ENCODE peak calls at places on chromosomes 6 and 20, in seven cellular contexts. B is IMR-90, V is thyroid gland, S is right atrium auricular region, N is epithelial cell of esophagus, P is AG04450, J is AG10803. C is an unnamed sample.

GRCh38 chr6:29559524-29560287 is at the start of gene UBD:
- DNase-seq in B (no peak), S (no peak), V (no peak), N (no peak), J (no peak), P (no peak), C (no peak)

GRCh38 chr6:133169901-133170300 is 71.3 kb upstream of the EYA4 start:
- DNase-seq in N (no peak), S (no peak), B (no peak), V (no peak), P (no peak), J (no peak), C (no peak)

GRCh38 chr6:44002071-44002590 is 125.1 kb downstream of the MRPL14 start:
- DNase-seq in N (no peak), B (no peak), V (peak; percentile 67), J (no peak), S (no peak), P (no peak), C (peak; percentile 86)

GRCh38 chr20:34986311-34987287 is 30.9 kb downstream of the MYH7B start:
- DNase-seq in N (no peak), B (no peak), V (no peak), J (no peak), S (no peak), P (no peak), C (no peak)

GRCh38 chr6:170028629-170029345 is 262.1 kb downstream of the DLL1 start:
- DNase-seq in V (no peak), S (peak; percentile 48), J (no peak), N (no peak), B (no peak), P (no peak), C (no peak)

GRCh38 chr20:10940941-10941340 is 267.1 kb upstream of the JAG1 start:
- DNase-seq in S (no peak), B (no peak), J (no peak), P (no peak), N (no peak), V (no peak), C (no peak)

GRCh38 chr6:99353126-99353525 is 3.7 kb upstream of the FAXC start:
- DNase-seq in B (peak; percentile 7), V (no peak), J (no peak), P (peak; percentile 1), S (no peak), N (no peak), C (no peak)

GRCh38 chr6:40532349-40533028 is 54.7 kb downstream of the LRFN2 start:
- DNase-seq in B (no peak), J (no peak), N (no peak), V (no peak), P (no peak), S (no peak), C (no peak)

GRCh38 chr6:84897874-84898635 is 133.7 kb upstream of the TBX18 start:
- DNase-seq in B (peak; percentile 2), N (peak; percentile 78), S (no peak), P (no peak), J (peak; percentile 35), V (no peak), C (no peak)

GRCh38 chr6:89034586-89035251 is 45.8 kb upstream of the PNRC1 start:
- DNase-seq in J (peak; percentile 90), S (peak; percentile 71), P (no peak), V (no peak), N (peak; percentile 94), B (peak; percentile 49), C (no peak)

GRCh38 chr20:31573555-31574295 is 31.4 kb upstream of the ID1 start:
- DNase-seq in V (peak; percentile 50), P (no peak), N (no peak), B (no peak), S (no peak), J (no peak), C (no peak)

GRCh38 chr6:19841181-19841580 is 4.0 kb downstream of the ID4 start:
- DNase-seq in P (no peak), B (no peak), N (no peak), J (no peak), S (no peak), V (peak; percentile 24), C (no peak)

GRCh38 chr6:168248148-168248620 is 71.4 kb downstream of the DACT2 start:
- DNase-seq in N (no peak), B (no peak), S (no peak), P (no peak), V (no peak), J (no peak), C (no peak)

GRCh38 chr20:33985830-33986229 is 7.9 kb upstream of the RALY start:
- DNase-seq in V (no peak), J (no peak), B (no peak), P (no peak), S (no peak), N (no peak), C (no peak)

GRCh38 chr6:3294921-3295871 is 36.4 kb downstream of the PSMG4 start:
- DNase-seq in J (no peak), N (no peak), P (no peak), V (peak; percentile 51), B (no peak), S (no peak), C (no peak)

GRCh38 chr20:22626501-22626900 is 42.1 kb upstream of the FOXA2 start:
- DNase-seq in S (no peak), B (no peak), J (no peak), N (no peak), P (no peak), V (no peak), C (no peak)

GRCh38 chr6:44487611-44488010 is 100.1 kb downstream of the CDC5L start:
- DNase-seq in S (no peak), P (no peak), J (peak; percentile 33), V (no peak), N (no peak), B (peak; percentile 34), C (no peak)

GRCh38 chr6:2857580-2858337 is 16.1 kb upstream of the SERPINB1 start:
- DNase-seq in B (peak; percentile 64), S (no peak), V (peak; percentile 41), N (no peak), J (peak; percentile 37), P (no peak), C (peak; percentile 84)

GRCh38 chr6:121881974-121882667 is 446.7 kb downstream of the GJA1 start:
- DNase-seq in V (no peak), S (no peak), N (no peak), P (peak; percentile 50), B (peak; percentile 92), J (peak; percentile 96), C (no peak)

GRCh38 chr20:8795404-8795803 is 273.5 kb upstream of the PLCB4 start:
- DNase-seq in N (no peak), B (no peak), V (no peak), J (no peak), S (no peak), P (no peak), C (no peak)

GRCh38 chr20:62358171-62358719 is 8.9 kb downstream of the LAMA5 start:
- DNase-seq in P (no peak), B (no peak), J (no peak), V (peak; percentile 53), N (no peak), S (no peak), C (no peak)

GRCh38 chr20:62355527-62356142 is 11.5 kb downstream of the LAMA5 start:
- DNase-seq in S (no peak), N (peak; percentile 61), B (no peak), V (peak; percentile 53), J (no peak), P (no peak), C (no peak)

GRCh38 chr20:62357681-62358080 is 9.4 kb downstream of the LAMA5 start:
- DNase-seq in J (no peak), B (no peak), N (no peak), P (no peak), V (no peak), S (no peak), C (no peak)

GRCh38 chr20:62356143-62356947 is 10.8 kb downstream of the LAMA5 start:
- DNase-seq in J (no peak), B (no peak), S (no peak), V (no peak), N (no peak), P (no peak), C (no peak)

DNA sequence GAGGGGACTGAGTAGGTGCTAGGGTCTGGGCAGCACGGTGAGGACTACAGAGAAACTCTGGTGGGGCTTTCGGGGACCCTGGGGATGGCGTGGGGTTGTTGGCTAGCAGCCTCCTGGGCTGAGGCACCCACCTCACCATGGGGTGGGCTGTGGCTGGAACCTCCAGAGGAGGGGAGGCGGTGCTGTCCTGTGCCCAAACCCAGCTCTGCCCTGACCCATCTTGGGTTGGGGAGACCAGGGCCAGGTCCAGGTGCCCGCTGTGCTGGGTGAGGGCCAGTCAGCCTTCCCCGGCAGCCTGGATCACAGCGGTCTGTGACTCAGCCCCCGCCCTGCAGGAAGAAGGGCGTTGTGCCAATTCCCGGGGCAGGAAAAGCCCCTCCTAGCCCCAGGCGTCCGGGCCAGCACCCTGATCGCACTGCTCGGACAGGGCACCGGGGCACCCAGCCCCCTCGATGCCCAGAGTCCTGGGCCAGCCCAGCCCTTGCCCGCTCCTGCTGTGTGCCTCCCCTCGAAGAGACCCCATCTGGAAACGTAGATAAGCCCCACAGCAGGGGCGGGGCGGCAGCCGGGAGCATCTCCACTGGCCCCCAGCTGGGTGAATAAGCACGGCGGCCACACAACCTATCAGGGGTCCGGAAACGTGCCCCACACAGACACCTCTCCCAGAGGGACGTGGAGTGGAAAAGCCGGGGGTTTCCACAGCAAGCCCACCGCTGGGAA is 10.0 kb downstream of the LAMA5 start:
- DNase-seq in N (peak; percentile 57), P (no peak), V (peak; percentile 69), J (no peak), B (peak; percentile 66), S (no peak), C (no peak)
- H3K4me3 ChIP-seq in N (no peak overlapping the region), P (no peak overlapping the region), V (no peak overlapping the region), J (no peak overlapping the region), B (no peak overlapping the region), S (no peak overlapping the region), C (no peak overlapping the region)

DNA sequence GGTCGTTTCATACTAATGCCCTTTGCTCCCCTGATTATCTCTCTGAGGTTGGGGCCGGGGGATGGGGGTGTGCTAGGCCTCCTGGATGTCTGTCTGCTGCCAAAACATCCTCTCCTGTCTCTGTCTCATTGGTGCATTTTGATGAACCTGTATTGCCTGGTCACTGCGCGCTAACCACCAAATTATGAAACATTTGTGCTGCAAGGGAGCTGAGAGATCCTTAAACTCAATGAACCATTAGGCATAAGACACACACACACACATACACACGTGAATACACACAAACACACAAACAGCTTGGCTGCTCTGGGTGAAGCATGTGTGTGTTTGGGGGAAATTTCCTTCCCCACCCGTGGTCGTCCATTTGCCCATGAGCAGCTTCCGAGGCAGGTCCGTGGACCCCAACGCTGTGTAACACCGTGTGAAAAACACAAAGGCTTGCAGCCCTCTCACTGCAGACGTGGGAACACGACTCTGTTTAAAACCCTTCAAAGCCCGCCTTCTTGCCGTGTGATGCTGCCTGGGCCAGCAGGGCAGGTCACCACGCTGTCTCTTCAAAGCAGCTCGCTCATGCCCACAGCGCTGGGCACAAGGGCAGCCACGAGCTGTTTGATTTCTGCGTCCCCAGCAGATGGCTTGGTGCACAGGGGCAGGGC is 96.6 kb downstream of the CDH26 start:
- DNase-seq in N (no peak), V (no peak), B (no peak), J (no peak), P (no peak), S (peak; percentile 54), C (no peak)
- TF ChIP-seq CTCF in N (no peak), V (no peak), B (no peak), J (no peak), P (no peak), S (no peak), C (no peak)

GRCh38 chr6:106975699-106976032 is 1.1 kb upstream of the CD24 start:
- DNase-seq in S (no peak), B (no peak), J (no peak), V (no peak), P (no peak), N (peak; percentile 53), C (no peak)
- H3K4me3 ChIP-seq in S (no peak overlapping the region), B (no peak overlapping the region), J (peak overlapping the region; percentile 24), V (peak overlapping the region; percentile 33), P (peak overlapping the region; percentile 27), N (peak overlapping the region; percentile 43), C (peak overlapping the region; percentile 39)

GRCh38 chr6:166032366-166033171 is 135.1 kb downstream of the TBXT start:
- DNase-seq in J (peak; percentile 95), P (peak; percentile 72), B (peak; percentile 90), N (no peak), S (no peak), V (peak; percentile 19), C (no peak)
- TF ChIP-seq CTCF in J (peak; percentile 58), P (peak; percentile 24), B (peak; percentile 17), N (peak; percentile 18), S (peak; percentile 15), V (no peak), C (peak; percentile 13)

C was measured in retinal pigment epithelial cell.